ENCODE peak calls at places on chromosome 22, in five cellular contexts. One of them, this sample, is unnamed.

GRCh38 chr22:18148508-18148965 is 1.4 kb upstream of the USP18 start:
- DNase-seq in progenitor cell of endocrine pancreas: no peak
- DNase-seq in activated gamma-delta T cell treated with anti-CD3 and anti-CD28 coated beads, Interleukin-2, amount 50 U/mL, for 16 hours: no peak
- DNase-seq in activated CD4-positive, CD25-positive, alpha-beta regulatory T cell: no peak
- DNase-seq in stimulated activated CD4-positive, alpha-beta T cell treated with anti-CD3 and anti-CD28 coated beads, Interleukin-1b, Interleukin-23, amount 100 ng/mL, for 24 hours: no peak
- DNase-seq in this sample: no peak

GRCh38 chr22:31583861-31584485 is 78.0 kb downstream of the PISD start:
- DNase-seq in activated gamma-delta T cell treated with anti-CD3 and anti-CD28 coated beads, Interleukin-2, amount 50 U/mL, for 16 hours: no peak
- DNase-seq in progenitor cell of endocrine pancreas: no peak
- DNase-seq in stimulated activated CD4-positive, alpha-beta T cell treated with anti-CD3 and anti-CD28 coated beads, Interleukin-1b, Interleukin-23, amount 100 ng/mL, for 24 hours: no peak
- DNase-seq in activated CD4-positive, CD25-positive, alpha-beta regulatory T cell: no peak
- DNase-seq in this sample: no peak

GRCh38 chr22:29689872-29690213 is 30.0 kb upstream of the CABP7 start:
- DNase-seq in progenitor cell of endocrine pancreas: peak; percentile 51
- DNase-seq in stimulated activated CD4-positive, alpha-beta T cell treated with anti-CD3 and anti-CD28 coated beads, Interleukin-1b, Interleukin-23, amount 100 ng/mL, for 24 hours: peak; percentile 30
- DNase-seq in activated gamma-delta T cell treated with anti-CD3 and anti-CD28 coated beads, Interleukin-2, amount 50 U/mL, for 16 hours: no peak
- DNase-seq in activated CD4-positive, CD25-positive, alpha-beta regulatory T cell: peak; percentile 12
- DNase-seq in this sample: peak; percentile 23

GRCh38 chr22:38125731-38126344 is 15.4 kb upstream of the BAIAP2L2 start:
- DNase-seq in activated CD4-positive, CD25-positive, alpha-beta regulatory T cell: no peak
- DNase-seq in progenitor cell of endocrine pancreas: no peak
- DNase-seq in stimulated activated CD4-positive, alpha-beta T cell treated with anti-CD3 and anti-CD28 coated beads, Interleukin-1b, Interleukin-23, amount 100 ng/mL, for 24 hours: no peak
- DNase-seq in activated gamma-delta T cell treated with anti-CD3 and anti-CD28 coated beads, Interleukin-2, amount 50 U/mL, for 16 hours: no peak
- DNase-seq in this sample: no peak

GRCh38 chr22:17109976-17110375 is 11.2 kb downstream of the TMEM121B start:
- DNase-seq in activated gamma-delta T cell treated with anti-CD3 and anti-CD28 coated beads, Interleukin-2, amount 50 U/mL, for 16 hours: no peak
- DNase-seq in stimulated activated CD4-positive, alpha-beta T cell treated with anti-CD3 and anti-CD28 coated beads, Interleukin-1b, Interleukin-23, amount 100 ng/mL, for 24 hours: no peak
- DNase-seq in progenitor cell of endocrine pancreas: no peak
- DNase-seq in activated CD4-positive, CD25-positive, alpha-beta regulatory T cell: no peak
- DNase-seq in this sample: no peak

GRCh38 chr22:29641052-29641780 is 37.8 kb downstream of the NF2 start:
- DNase-seq in stimulated activated CD4-positive, alpha-beta T cell treated with anti-CD3 and anti-CD28 coated beads, Interleukin-1b, Interleukin-23, amount 100 ng/mL, for 24 hours: no peak
- DNase-seq in activated gamma-delta T cell treated with anti-CD3 and anti-CD28 coated beads, Interleukin-2, amount 50 U/mL, for 16 hours: no peak
- DNase-seq in progenitor cell of endocrine pancreas: no peak
- DNase-seq in activated CD4-positive, CD25-positive, alpha-beta regulatory T cell: no peak
- DNase-seq in this sample: no peak

GRCh38 chr22:47612136-47612910 is 849.9 kb downstream of the TBC1D22A start:
- DNase-seq in stimulated activated CD4-positive, alpha-beta T cell treated with anti-CD3 and anti-CD28 coated beads, Interleukin-1b, Interleukin-23, amount 100 ng/mL, for 24 hours: no peak
- DNase-seq in progenitor cell of endocrine pancreas: no peak
- DNase-seq in activated CD4-positive, CD25-positive, alpha-beta regulatory T cell: no peak
- DNase-seq in activated gamma-delta T cell treated with anti-CD3 and anti-CD28 coated beads, Interleukin-2, amount 50 U/mL, for 16 hours: no peak
- DNase-seq in this sample: no peak

GRCh38 chr22:44777364-44777756 is 25.0 kb downstream of the ARHGAP8 start:
- DNase-seq in activated gamma-delta T cell treated with anti-CD3 and anti-CD28 coated beads, Interleukin-2, amount 50 U/mL, for 16 hours: no peak
- DNase-seq in stimulated activated CD4-positive, alpha-beta T cell treated with anti-CD3 and anti-CD28 coated beads, Interleukin-1b, Interleukin-23, amount 100 ng/mL, for 24 hours: no peak
- DNase-seq in activated CD4-positive, CD25-positive, alpha-beta regulatory T cell: no peak
- DNase-seq in progenitor cell of endocrine pancreas: no peak
- DNase-seq in this sample: no peak

GRCh38 chr22:37330200-37331033 is 48.1 kb downstream of the CYTH4 start:
- DNase-seq in stimulated activated CD4-positive, alpha-beta T cell treated with anti-CD3 and anti-CD28 coated beads, Interleukin-1b, Interleukin-23, amount 100 ng/mL, for 24 hours: no peak
- DNase-seq in progenitor cell of endocrine pancreas: peak; percentile 81
- DNase-seq in activated CD4-positive, CD25-positive, alpha-beta regulatory T cell: no peak
- DNase-seq in activated gamma-delta T cell treated with anti-CD3 and anti-CD28 coated beads, Interleukin-2, amount 50 U/mL, for 16 hours: no peak
- DNase-seq in this sample: peak; percentile 41

GRCh38 chr22:48863965-48864538 is 963.6 kb downstream of the BRD1 start:
- DNase-seq in activated CD4-positive, CD25-positive, alpha-beta regulatory T cell: no peak
- DNase-seq in stimulated activated CD4-positive, alpha-beta T cell treated with anti-CD3 and anti-CD28 coated beads, Interleukin-1b, Interleukin-23, amount 100 ng/mL, for 24 hours: no peak
- DNase-seq in activated gamma-delta T cell treated with anti-CD3 and anti-CD28 coated beads, Interleukin-2, amount 50 U/mL, for 16 hours: no peak
- DNase-seq in progenitor cell of endocrine pancreas: no peak
- DNase-seq in this sample: no peak

GRCh38 chr22:44709881-44710400 is 7.9 kb downstream of the PRR5 start:
- DNase-seq in progenitor cell of endocrine pancreas: no peak
- DNase-seq in activated CD4-positive, CD25-positive, alpha-beta regulatory T cell: no peak
- DNase-seq in stimulated activated CD4-positive, alpha-beta T cell treated with anti-CD3 and anti-CD28 coated beads, Interleukin-1b, Interleukin-23, amount 100 ng/mL, for 24 hours: no peak
- DNase-seq in activated gamma-delta T cell treated with anti-CD3 and anti-CD28 coated beads, Interleukin-2, amount 50 U/mL, for 16 hours: no peak
- DNase-seq in this sample: no peak

GRCh38 chr22:44304354-44304753 is 8.4 kb downstream of the SHISAL1 start:
- DNase-seq in activated CD4-positive, CD25-positive, alpha-beta regulatory T cell: no peak
- DNase-seq in activated gamma-delta T cell treated with anti-CD3 and anti-CD28 coated beads, Interleukin-2, amount 50 U/mL, for 16 hours: no peak
- DNase-seq in stimulated activated CD4-positive, alpha-beta T cell treated with anti-CD3 and anti-CD28 coated beads, Interleukin-1b, Interleukin-23, amount 100 ng/mL, for 24 hours: no peak
- DNase-seq in progenitor cell of endocrine pancreas: no peak
- DNase-seq in this sample: no peak

GRCh38 chr22:37369536-37369935 is 57.7 kb downstream of the ELFN2 start:
- DNase-seq in activated gamma-delta T cell treated with anti-CD3 and anti-CD28 coated beads, Interleukin-2, amount 50 U/mL, for 16 hours: no peak
- DNase-seq in progenitor cell of endocrine pancreas: no peak
- DNase-seq in activated CD4-positive, CD25-positive, alpha-beta regulatory T cell: no peak
- DNase-seq in stimulated activated CD4-positive, alpha-beta T cell treated with anti-CD3 and anti-CD28 coated beads, Interleukin-1b, Interleukin-23, amount 100 ng/mL, for 24 hours: no peak
- DNase-seq in this sample: no peak

GRCh38 chr22:17194213-17194612 is 25.0 kb downstream of the ADA2 start:
- DNase-seq in activated gamma-delta T cell treated with anti-CD3 and anti-CD28 coated beads, Interleukin-2, amount 50 U/mL, for 16 hours: no peak
- DNase-seq in activated CD4-positive, CD25-positive, alpha-beta regulatory T cell: no peak
- DNase-seq in stimulated activated CD4-positive, alpha-beta T cell treated with anti-CD3 and anti-CD28 coated beads, Interleukin-1b, Interleukin-23, amount 100 ng/mL, for 24 hours: no peak
- DNase-seq in progenitor cell of endocrine pancreas: no peak
- DNase-seq in this sample: no peak

GRCh38 chr22:39280250-39280649 is 35.5 kb upstream of the PDGFB start:
- DNase-seq in progenitor cell of endocrine pancreas: no peak
- DNase-seq in stimulated activated CD4-positive, alpha-beta T cell treated with anti-CD3 and anti-CD28 coated beads, Interleukin-1b, Interleukin-23, amount 100 ng/mL, for 24 hours: no peak
- DNase-seq in activated CD4-positive, CD25-positive, alpha-beta regulatory T cell: no peak
- DNase-seq in activated gamma-delta T cell treated with anti-CD3 and anti-CD28 coated beads, Interleukin-2, amount 50 U/mL, for 16 hours: no peak
- DNase-seq in this sample: no peak

GRCh38 chr22:26320469-26320868 is 108.6 kb upstream of the ASPHD2 start:
- DNase-seq in activated gamma-delta T cell treated with anti-CD3 and anti-CD28 coated beads, Interleukin-2, amount 50 U/mL, for 16 hours: no peak
- DNase-seq in stimulated activated CD4-positive, alpha-beta T cell treated with anti-CD3 and anti-CD28 coated beads, Interleukin-1b, Interleukin-23, amount 100 ng/mL, for 24 hours: no peak
- DNase-seq in activated CD4-positive, CD25-positive, alpha-beta regulatory T cell: no peak
- DNase-seq in progenitor cell of endocrine pancreas: no peak
- DNase-seq in this sample: no peak

GRCh38 chr22:29478326-29479276 is 1.4 kb upstream of the NEFH start:
- DNase-seq in activated CD4-positive, CD25-positive, alpha-beta regulatory T cell: no peak
- DNase-seq in progenitor cell of endocrine pancreas: no peak
- DNase-seq in activated gamma-delta T cell treated with anti-CD3 and anti-CD28 coated beads, Interleukin-2, amount 50 U/mL, for 16 hours: no peak
- DNase-seq in stimulated activated CD4-positive, alpha-beta T cell treated with anti-CD3 and anti-CD28 coated beads, Interleukin-1b, Interleukin-23, amount 100 ng/mL, for 24 hours: no peak
- DNase-seq in this sample: no peak

GRCh38 chr22:43066844-43067385 is 22.3 kb downstream of the TTLL1 start:
- DNase-seq in activated gamma-delta T cell treated with anti-CD3 and anti-CD28 coated beads, Interleukin-2, amount 50 U/mL, for 16 hours: no peak
- DNase-seq in progenitor cell of endocrine pancreas: no peak
- DNase-seq in activated CD4-positive, CD25-positive, alpha-beta regulatory T cell: no peak
- DNase-seq in stimulated activated CD4-positive, alpha-beta T cell treated with anti-CD3 and anti-CD28 coated beads, Interleukin-1b, Interleukin-23, amount 100 ng/mL, for 24 hours: no peak
- DNase-seq in this sample: no peak

GRCh38 chr22:28345304-28345703 is 334.3 kb downstream of the TTC28 start:
- DNase-seq in stimulated activated CD4-positive, alpha-beta T cell treated with anti-CD3 and anti-CD28 coated beads, Interleukin-1b, Interleukin-23, amount 100 ng/mL, for 24 hours: no peak
- DNase-seq in progenitor cell of endocrine pancreas: no peak
- DNase-seq in activated CD4-positive, CD25-positive, alpha-beta regulatory T cell: no peak
- DNase-seq in activated gamma-delta T cell treated with anti-CD3 and anti-CD28 coated beads, Interleukin-2, amount 50 U/mL, for 16 hours: no peak
- DNase-seq in this sample: no peak

GRCh38 chr22:47051435-47052175 is 289.2 kb downstream of the TBC1D22A start:
- DNase-seq in stimulated activated CD4-positive, alpha-beta T cell treated with anti-CD3 and anti-CD28 coated beads, Interleukin-1b, Interleukin-23, amount 100 ng/mL, for 24 hours: no peak
- DNase-seq in activated CD4-positive, CD25-positive, alpha-beta regulatory T cell: no peak
- DNase-seq in activated gamma-delta T cell treated with anti-CD3 and anti-CD28 coated beads, Interleukin-2, amount 50 U/mL, for 16 hours: no peak
- DNase-seq in progenitor cell of endocrine pancreas: no peak
- DNase-seq in this sample: no peak

GRCh38 chr22:42432020-42432596 is at the start of gene NFAM1:
- DNase-seq in stimulated activated CD4-positive, alpha-beta T cell treated with anti-CD3 and anti-CD28 coated beads, Interleukin-1b, Interleukin-23, amount 100 ng/mL, for 24 hours: no peak
- DNase-seq in activated gamma-delta T cell treated with anti-CD3 and anti-CD28 coated beads, Interleukin-2, amount 50 U/mL, for 16 hours: no peak
- DNase-seq in progenitor cell of endocrine pancreas: no peak
- DNase-seq in activated CD4-positive, CD25-positive, alpha-beta regulatory T cell: no peak
- DNase-seq in this sample: no peak

GRCh38 chr22:48498526-48499331 is 1328.9 kb downstream of the BRD1 start:
- DNase-seq in activated CD4-positive, CD25-positive, alpha-beta regulatory T cell: no peak
- DNase-seq in progenitor cell of endocrine pancreas: no peak
- DNase-seq in activated gamma-delta T cell treated with anti-CD3 and anti-CD28 coated beads, Interleukin-2, amount 50 U/mL, for 16 hours: no peak
- DNase-seq in stimulated activated CD4-positive, alpha-beta T cell treated with anti-CD3 and anti-CD28 coated beads, Interleukin-1b, Interleukin-23, amount 100 ng/mL, for 24 hours: no peak
- DNase-seq in this sample: no peak

GRCh38 chr22:45709004-45709739 is 37.5 kb downstream of the ATXN10 start:
- DNase-seq in activated gamma-delta T cell treated with anti-CD3 and anti-CD28 coated beads, Interleukin-2, amount 50 U/mL, for 16 hours: no peak
- DNase-seq in stimulated activated CD4-positive, alpha-beta T cell treated with anti-CD3 and anti-CD28 coated beads, Interleukin-1b, Interleukin-23, amount 100 ng/mL, for 24 hours: no peak
- DNase-seq in progenitor cell of endocrine pancreas: no peak
- DNase-seq in activated CD4-positive, CD25-positive, alpha-beta regulatory T cell: no peak
- DNase-seq in this sample: peak; percentile 53

GRCh38 chr22:26273011-26273675 is 103.9 kb downstream of the SEZ6L start:
- DNase-seq in activated CD4-positive, CD25-positive, alpha-beta regulatory T cell: no peak
- DNase-seq in progenitor cell of endocrine pancreas: no peak
- DNase-seq in activated gamma-delta T cell treated with anti-CD3 and anti-CD28 coated beads, Interleukin-2, amount 50 U/mL, for 16 hours: no peak
- DNase-seq in stimulated activated CD4-positive, alpha-beta T cell treated with anti-CD3 and anti-CD28 coated beads, Interleukin-1b, Interleukin-23, amount 100 ng/mL, for 24 hours: no peak
- DNase-seq in this sample: no peak

GRCh38 chr22:19731361-19731725 is 8.0 kb downstream of the GP1BB start:
- DNase-seq in activated gamma-delta T cell treated with anti-CD3 and anti-CD28 coated beads, Interleukin-2, amount 50 U/mL, for 16 hours: no peak
- DNase-seq in progenitor cell of endocrine pancreas: no peak
- DNase-seq in activated CD4-positive, CD25-positive, alpha-beta regulatory T cell: no peak
- DNase-seq in stimulated activated CD4-positive, alpha-beta T cell treated with anti-CD3 and anti-CD28 coated beads, Interleukin-1b, Interleukin-23, amount 100 ng/mL, for 24 hours: no peak
- DNase-seq in this sample: no peak

GRCh38 chr22:23526588-23527315 is 53.3 kb downstream of the IGLL1 start:
- DNase-seq in activated CD4-positive, CD25-positive, alpha-beta regulatory T cell: no peak
- DNase-seq in stimulated activated CD4-positive, alpha-beta T cell treated with anti-CD3 and anti-CD28 coated beads, Interleukin-1b, Interleukin-23, amount 100 ng/mL, for 24 hours: no peak
- DNase-seq in progenitor cell of endocrine pancreas: no peak
- DNase-seq in activated gamma-delta T cell treated with anti-CD3 and anti-CD28 coated beads, Interleukin-2, amount 50 U/mL, for 16 hours: no peak
- DNase-seq in this sample: no peak

GRCh38 chr22:32080904-32081303 is 37.8 kb downstream of the SLC5A1 start:
- DNase-seq in progenitor cell of endocrine pancreas: no peak
- DNase-seq in activated gamma-delta T cell treated with anti-CD3 and anti-CD28 coated beads, Interleukin-2, amount 50 U/mL, for 16 hours: no peak
- DNase-seq in activated CD4-positive, CD25-positive, alpha-beta regulatory T cell: no peak
- DNase-seq in stimulated activated CD4-positive, alpha-beta T cell treated with anti-CD3 and anti-CD28 coated beads, Interleukin-1b, Interleukin-23, amount 100 ng/mL, for 24 hours: no peak
- DNase-seq in this sample: peak; percentile 43

GRCh38 chr22:28032896-28033295 is 113.8 kb upstream of the PITPNB start:
- DNase-seq in progenitor cell of endocrine pancreas: no peak
- DNase-seq in activated gamma-delta T cell treated with anti-CD3 and anti-CD28 coated beads, Interleukin-2, amount 50 U/mL, for 16 hours: no peak
- DNase-seq in activated CD4-positive, CD25-positive, alpha-beta regulatory T cell: no peak
- DNase-seq in stimulated activated CD4-positive, alpha-beta T cell treated with anti-CD3 and anti-CD28 coated beads, Interleukin-1b, Interleukin-23, amount 100 ng/mL, for 24 hours: no peak
- DNase-seq in this sample: no peak

GRCh38 chr22:19149047-19149883 is 827 bp downstream of the GSC2 start:
- DNase-seq in progenitor cell of endocrine pancreas: no peak
- DNase-seq in activated gamma-delta T cell treated with anti-CD3 and anti-CD28 coated beads, Interleukin-2, amount 50 U/mL, for 16 hours: no peak
- DNase-seq in stimulated activated CD4-positive, alpha-beta T cell treated with anti-CD3 and anti-CD28 coated beads, Interleukin-1b, Interleukin-23, amount 100 ng/mL, for 24 hours: no peak
- DNase-seq in activated CD4-positive, CD25-positive, alpha-beta regulatory T cell: peak; percentile 17
- DNase-seq in this sample: no peak